ENCODE peak calls at places on chromosomes 12 and 14, in nine cellular contexts. U is fibroblast of pulmonary artery; X is tibial nerve; I is CD4-positive, alpha-beta T cell; H is AG10803; Z is GM13976; Y is pancreas; O is GM10248; Q is GM20000. R is an unnamed sample.

GRCh38 chr12:78293039-78293686 is 462.5 kb downstream of the NAV3 start:
- DNase-seq in U (peak), X (no peak), I (no peak), H (peak), Z (no peak), Y (no peak), O (no peak), Q (no peak), R (no peak)

GRCh38 chr12:46547421-46548340 is 175.1 kb upstream of the SLC38A2 start:
- DNase-seq in U (no peak), X (no peak), I (no peak), H (peak), Z (no peak), Y (no peak), O (no peak), Q (no peak), R (no peak)

GRCh38 chr14:91352696-91353692 is 64.6 kb downstream of the CCDC88C start:
- DNase-seq in U (no peak), X (no peak), I (no peak), H (no peak), Z (no peak), Y (no peak), O (no peak), Q (no peak), R (no peak)

GRCh38 chr12:75361408-75361807 is 26.9 kb downstream of the GLIPR1L1 start:
- DNase-seq in U (no peak), X (no peak), I (no peak), H (no peak), Z (no peak), Y (no peak), O (no peak), Q (no peak), R (no peak)

GRCh38 chr12:104304261-104305004 is 894 bp downstream of the EID3 start:
- DNase-seq in U (peak), X (no peak), I (no peak), H (peak), Z (no peak), Y (no peak), O (no peak), Q (no peak), R (no peak)

GRCh38 chr14:75941030-75941429 is 40.8 kb downstream of the TGFB3 start:
- DNase-seq in U (peak), X (no peak), I (no peak), H (peak), Z (no peak), Y (no peak), O (no peak), Q (no peak), R (no peak)

GRCh38 chr14:96246535-96246839 is 9.5 kb upstream of the BDKRB1 start:
- DNase-seq in U (peak), X (no peak), I (no peak), H (peak), Z (no peak), Y (no peak), O (no peak), Q (no peak), R (no peak)

GRCh38 chr14:103542545-103543088 is 13.6 kb downstream of the TRMT61A start:
- DNase-seq in U (no peak), X (no peak), I (no peak), H (no peak), Z (no peak), Y (peak), O (no peak), Q (no peak), R (no peak)

GRCh38 chr14:101325319-101325718 is 236.0 kb upstream of the DIO3 start:
- DNase-seq in U (no peak), X (no peak), I (no peak), H (no peak), Z (no peak), Y (no peak), O (no peak), Q (no peak), R (no peak)

GRCh38 chr14:67539116-67539515 is 6.0 kb downstream of the PLEKHH1 start:
- DNase-seq in U (no peak), X (no peak), I (no peak), H (no peak), Z (no peak), Y (no peak), O (no peak), Q (no peak), R (no peak)

GRCh38 chr12:31590730-31591307 is at the start of gene DENND5B:
- DNase-seq in U (peak), X (peak), I (peak), H (peak), Z (peak), Y (peak), O (peak), Q (peak), R (peak)

GRCh38 chr12:87305481-87305880 is 723.7 kb downstream of the C12orf50 start:
- DNase-seq in U (no peak), X (no peak), I (no peak), H (no peak), Z (no peak), Y (no peak), O (no peak), Q (no peak), R (no peak)

GRCh38 chr12:57842342-57843294 is 3.9 kb downstream of the CTDSP2 start:
- DNase-seq in U (no peak), X (no peak), I (no peak), H (no peak), Z (no peak), Y (no peak), O (no peak), Q (no peak), R (no peak)

GRCh38 chr12:112901271-112901670 is 5.5 kb upstream of the OAS1 start:
- DNase-seq in U (no peak), X (no peak), I (no peak), H (no peak), Z (no peak), Y (no peak), O (no peak), Q (no peak), R (no peak)

GRCh38 chr14:94343238-94343637 is 20.1 kb upstream of the SERPINA6 start:
- DNase-seq in U (no peak), X (no peak), I (no peak), H (no peak), Z (no peak), Y (no peak), O (no peak), Q (no peak), R (no peak)

GRCh38 chr12:68765696-68766095 is 19.7 kb downstream of the SLC35E3 start:
- DNase-seq in U (no peak), X (no peak), I (no peak), H (no peak), Z (no peak), Y (no peak), O (no peak), Q (no peak), R (no peak)

GRCh38 chr12:31387466-31387865 is 61.5 kb upstream of the SINHCAF start:
- DNase-seq in U (no peak), X (no peak), I (no peak), H (no peak), Z (no peak), Y (no peak), O (no peak), Q (no peak), R (no peak)

DNA sequence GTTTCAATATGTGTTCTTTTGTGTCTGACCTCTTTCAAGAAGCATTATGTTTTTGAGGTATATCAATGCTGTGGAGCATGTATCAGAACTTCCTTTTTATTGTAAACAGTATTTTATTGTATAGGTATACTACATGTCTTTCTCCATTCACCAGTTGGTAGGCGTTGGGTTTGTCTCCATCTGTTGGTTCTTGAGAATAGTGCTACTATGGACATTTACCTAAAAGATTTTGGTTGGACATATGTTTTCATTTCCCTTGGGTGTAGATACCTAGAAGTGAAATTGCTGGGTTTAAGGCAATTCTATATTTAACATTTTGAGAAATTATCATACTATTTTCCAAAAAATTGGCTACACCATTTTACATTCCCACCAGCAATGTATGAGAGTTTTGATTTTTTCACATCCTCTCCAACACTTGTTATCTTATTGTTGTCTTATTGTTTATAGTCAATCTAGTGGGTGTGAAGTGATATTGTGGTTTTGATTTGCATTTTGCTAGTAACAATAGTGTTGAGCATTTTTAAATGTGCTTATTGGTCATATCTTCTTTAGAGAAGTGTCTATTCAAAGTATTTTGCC is 409.2 kb downstream of the IPO8 start:
- DNase-seq in U (peak), X (no peak), I (no peak), H (peak), Z (no peak), Y (no peak), O (no peak), Q (peak), R (no peak)
- TF ChIP-seq CTCF in U (peak), X (peak), I (no peak), H (peak), Z (no peak), Y (no peak), O (peak), Q (peak), R (no peak)

GRCh38 chr12:107584523-107584922 is 101.1 kb upstream of the PWP1 start:
- DNase-seq in U (no peak), X (no peak), I (no peak), H (no peak), Z (no peak), Y (no peak), O (no peak), Q (no peak), R (no peak)

GRCh38 chr12:107586256-107586970 is 99.2 kb upstream of the PWP1 start:
- DNase-seq in U (no peak), X (no peak), I (no peak), H (no peak), Z (no peak), Y (no peak), O (no peak), Q (no peak), R (no peak)

GRCh38 chr12:107581616-107582015 is 104.0 kb upstream of the PWP1 start:
- DNase-seq in U (no peak), X (no peak), I (no peak), H (no peak), Z (no peak), Y (no peak), O (no peak), Q (no peak), R (no peak)

GRCh38 chr12:107580750-107581529 is 104.7 kb upstream of the PWP1 start:
- DNase-seq in U (no peak), X (no peak), I (no peak), H (no peak), Z (no peak), Y (no peak), O (no peak), Q (no peak), R (no peak)
- TF ChIP-seq CTCF in U (no peak), X (no peak), I (no peak), H (no peak), Z (no peak), Y (no peak), O (no peak), Q (no peak), R (no peak)

GRCh38 chr14:61152851-61153364 is 128.2 kb downstream of the TMEM30B start:
- DNase-seq in U (peak), X (no peak), I (no peak), H (peak), Z (no peak), Y (no peak), O (no peak), Q (no peak), R (no peak)

GRCh38 chr14:61151276-61151675 is 129.9 kb downstream of the TMEM30B start:
- DNase-seq in U (no peak), X (no peak), I (no peak), H (peak), Z (no peak), Y (no peak), O (no peak), Q (no peak), R (no peak)

GRCh38 chr14:61153436-61153835 is 127.7 kb downstream of the TMEM30B start:
- DNase-seq in U (peak), X (no peak), I (no peak), H (no peak), Z (no peak), Y (no peak), O (no peak), Q (no peak), R (no peak)

GRCh38 chr14:61154606-61155005 is 126.5 kb downstream of the TMEM30B start:
- DNase-seq in U (no peak), X (no peak), I (no peak), H (peak), Z (no peak), Y (no peak), O (no peak), Q (no peak), R (no peak)

GRCh38 chr14:61153914-61154545 is 127.1 kb downstream of the TMEM30B start:
- DNase-seq in U (no peak), X (no peak), I (no peak), H (no peak), Z (no peak), Y (no peak), O (no peak), Q (no peak), R (no peak)
- TF ChIP-seq CTCF in U (no peak), X (no peak), I (no peak), H (no peak), Z (no peak), Y (no peak), O (no peak), Q (no peak), R (no peak)

GRCh38 chr14:30608533-30609006 is 13.5 kb upstream of the SCFD1 start:
- DNase-seq in U (peak), X (no peak), I (no peak), H (peak), Z (no peak), Y (no peak), O (no peak), Q (no peak), R (no peak)

GRCh38 chr14:30607156-30607780 is 14.9 kb upstream of the SCFD1 start:
- DNase-seq in U (no peak), X (no peak), I (no peak), H (peak), Z (no peak), Y (no peak), O (no peak), Q (no peak), R (no peak)

GRCh38 chr14:30614155-30614554 is 8.0 kb upstream of the SCFD1 start:
- DNase-seq in U (no peak), X (no peak), I (no peak), H (no peak), Z (no peak), Y (no peak), O (no peak), Q (no peak), R (no peak)

GRCh38 chr14:30610719-30611388 is 11.3 kb upstream of the SCFD1 start:
- DNase-seq in U (peak), X (no peak), I (no peak), H (peak), Z (peak), Y (peak), O (peak), Q (peak), R (no peak)
- TF ChIP-seq CTCF in U (peak), X (no peak), I (peak), H (peak), Z (no peak), Y (no peak), O (peak), Q (peak), R (no peak)